ENCODE peak calls at places on chromosome 14, in seven cellular contexts. One of them, this sample, is unnamed.

GRCh38 chr14:96863986-96864330 is 66.8 kb downstream of the VRK1 start:
- DNase-seq in adrenal gland: no peak
- DNase-seq in AG04449: no peak
- DNase-seq in CD4-positive, CD25-positive, alpha-beta regulatory T cell: no peak
- DNase-seq in neural progenitor cell: no peak
- DNase-seq in brain microvascular endothelial cell: no peak
- DNase-seq in tibial artery: no peak
- DNase-seq in this sample: no peak

GRCh38 chr14:49497725-49498348 is 88.3 kb downstream of the RPS29 start:
- DNase-seq in AG04449: peak; percentile 14
- DNase-seq in tibial artery: no peak
- DNase-seq in neural progenitor cell: peak; percentile 81
- DNase-seq in brain microvascular endothelial cell: peak; percentile 65
- DNase-seq in adrenal gland: no peak
- DNase-seq in CD4-positive, CD25-positive, alpha-beta regulatory T cell: no peak
- DNase-seq in this sample: peak; percentile 46

GRCh38 chr14:103733651-103734050 is 18.0 kb downstream of the ZFYVE21 start:
- DNase-seq in CD4-positive, CD25-positive, alpha-beta regulatory T cell: no peak
- DNase-seq in brain microvascular endothelial cell: no peak
- DNase-seq in AG04449: no peak
- DNase-seq in adrenal gland: no peak
- DNase-seq in neural progenitor cell: no peak
- DNase-seq in tibial artery: no peak
- DNase-seq in this sample: no peak

GRCh38 chr14:72651081-72651480 is 242.8 kb downstream of the DPF3 start:
- DNase-seq in tibial artery: no peak
- DNase-seq in brain microvascular endothelial cell: peak; percentile 62
- DNase-seq in adrenal gland: no peak
- DNase-seq in CD4-positive, CD25-positive, alpha-beta regulatory T cell: no peak
- DNase-seq in neural progenitor cell: no peak
- DNase-seq in AG04449: no peak
- DNase-seq in this sample: no peak

GRCh38 chr14:104563191-104563741 is 16.3 kb upstream of the C14orf180 start:
- DNase-seq in CD4-positive, CD25-positive, alpha-beta regulatory T cell: no peak
- DNase-seq in neural progenitor cell: no peak
- DNase-seq in tibial artery: no peak
- DNase-seq in AG04449: no peak
- DNase-seq in brain microvascular endothelial cell: no peak
- DNase-seq in adrenal gland: no peak
- DNase-seq in this sample: no peak

GRCh38 chr14:53060046-53060445 is 93.1 kb downstream of the DDHD1 start:
- DNase-seq in CD4-positive, CD25-positive, alpha-beta regulatory T cell: no peak
- DNase-seq in AG04449: no peak
- DNase-seq in adrenal gland: no peak
- DNase-seq in brain microvascular endothelial cell: no peak
- DNase-seq in tibial artery: no peak
- DNase-seq in neural progenitor cell: no peak
- DNase-seq in this sample: no peak

GRCh38 chr14:35992816-35993511 is 166.8 kb downstream of the BRMS1L start:
- DNase-seq in neural progenitor cell: no peak
- DNase-seq in CD4-positive, CD25-positive, alpha-beta regulatory T cell: no peak
- DNase-seq in adrenal gland: no peak
- DNase-seq in brain microvascular endothelial cell: no peak
- DNase-seq in AG04449: no peak
- DNase-seq in tibial artery: no peak
- DNase-seq in this sample: no peak

GRCh38 chr14:30996892-30997659 is 28.4 kb upstream of the AP4S1 start:
- DNase-seq in adrenal gland: no peak
- DNase-seq in CD4-positive, CD25-positive, alpha-beta regulatory T cell: no peak
- DNase-seq in AG04449: no peak
- DNase-seq in tibial artery: no peak
- DNase-seq in brain microvascular endothelial cell: no peak
- DNase-seq in neural progenitor cell: peak; percentile 42
- DNase-seq in this sample: peak; percentile 28

GRCh38 chr14:51862839-51863235 is 2.4 kb downstream of the GNG2 start:
- DNase-seq in adrenal gland: no peak
- DNase-seq in tibial artery: no peak
- DNase-seq in brain microvascular endothelial cell: no peak
- DNase-seq in AG04449: no peak
- DNase-seq in CD4-positive, CD25-positive, alpha-beta regulatory T cell: no peak
- DNase-seq in neural progenitor cell: no peak
- DNase-seq in this sample: no peak

GRCh38 chr14:104314251-104314941 is 176.0 kb downstream of the KIF26A start:
- DNase-seq in neural progenitor cell: no peak
- DNase-seq in brain microvascular endothelial cell: no peak
- DNase-seq in tibial artery: peak; percentile 44
- DNase-seq in CD4-positive, CD25-positive, alpha-beta regulatory T cell: no peak
- DNase-seq in adrenal gland: peak; percentile 9
- DNase-seq in AG04449: no peak
- DNase-seq in this sample: peak; percentile 35

GRCh38 chr14:51342226-51342625 is 102.2 kb downstream of the TMX1 start:
- DNase-seq in brain microvascular endothelial cell: no peak
- DNase-seq in CD4-positive, CD25-positive, alpha-beta regulatory T cell: no peak
- DNase-seq in AG04449: no peak
- DNase-seq in neural progenitor cell: no peak
- DNase-seq in adrenal gland: no peak
- DNase-seq in tibial artery: no peak
- DNase-seq in this sample: no peak

GRCh38 chr14:98786456-98786855 is 485.5 kb downstream of the BCL11B start:
- DNase-seq in adrenal gland: no peak
- DNase-seq in brain microvascular endothelial cell: no peak
- DNase-seq in tibial artery: no peak
- DNase-seq in CD4-positive, CD25-positive, alpha-beta regulatory T cell: no peak
- DNase-seq in neural progenitor cell: no peak
- DNase-seq in AG04449: no peak
- DNase-seq in this sample: no peak

GRCh38 chr14:84272290-84272721 is 1257.6 kb upstream of the FLRT2 start:
- DNase-seq in adrenal gland: peak; percentile 14
- DNase-seq in brain microvascular endothelial cell: peak; percentile 25
- DNase-seq in CD4-positive, CD25-positive, alpha-beta regulatory T cell: no peak
- DNase-seq in tibial artery: no peak
- DNase-seq in neural progenitor cell: no peak
- DNase-seq in AG04449: no peak
- DNase-seq in this sample: no peak

GRCh38 chr14:37709419-37710195 is 114.2 kb downstream of the TTC6 start:
- DNase-seq in tibial artery: no peak
- DNase-seq in AG04449: no peak
- DNase-seq in CD4-positive, CD25-positive, alpha-beta regulatory T cell: no peak
- DNase-seq in neural progenitor cell: no peak
- DNase-seq in adrenal gland: no peak
- DNase-seq in brain microvascular endothelial cell: peak; percentile 13
- DNase-seq in this sample: no peak

GRCh38 chr14:54848910-54849309 is 53.7 kb downstream of the GCH1 start:
- DNase-seq in CD4-positive, CD25-positive, alpha-beta regulatory T cell: no peak
- DNase-seq in neural progenitor cell: peak; percentile 52
- DNase-seq in brain microvascular endothelial cell: no peak
- DNase-seq in tibial artery: no peak
- DNase-seq in adrenal gland: no peak
- DNase-seq in AG04449: no peak
- DNase-seq in this sample: peak; percentile 19

GRCh38 chr14:80638620-80639215 is 302.8 kb downstream of the CEP128 start:
- DNase-seq in CD4-positive, CD25-positive, alpha-beta regulatory T cell: no peak
- DNase-seq in adrenal gland: no peak
- DNase-seq in AG04449: peak; percentile 68
- DNase-seq in neural progenitor cell: no peak
- DNase-seq in brain microvascular endothelial cell: peak; percentile 71
- DNase-seq in tibial artery: no peak
- DNase-seq in this sample: no peak

GRCh38 chr14:84541008-84541407 is 988.9 kb upstream of the FLRT2 start:
- DNase-seq in CD4-positive, CD25-positive, alpha-beta regulatory T cell: no peak
- DNase-seq in adrenal gland: no peak
- DNase-seq in AG04449: no peak
- DNase-seq in neural progenitor cell: no peak
- DNase-seq in tibial artery: no peak
- DNase-seq in brain microvascular endothelial cell: no peak
- DNase-seq in this sample: no peak

GRCh38 chr14:34680806-34681479 is 33.5 kb downstream of the CFL2 start:
- DNase-seq in neural progenitor cell: no peak
- DNase-seq in AG04449: no peak
- DNase-seq in brain microvascular endothelial cell: no peak
- DNase-seq in CD4-positive, CD25-positive, alpha-beta regulatory T cell: no peak
- DNase-seq in tibial artery: no peak
- DNase-seq in adrenal gland: peak; percentile 37
- DNase-seq in this sample: no peak

GRCh38 chr14:78007160-78007559 is 163.0 kb upstream of the NRXN3 start:
- DNase-seq in adrenal gland: no peak
- DNase-seq in AG04449: no peak
- DNase-seq in neural progenitor cell: no peak
- DNase-seq in tibial artery: no peak
- DNase-seq in CD4-positive, CD25-positive, alpha-beta regulatory T cell: no peak
- DNase-seq in brain microvascular endothelial cell: no peak
- DNase-seq in this sample: no peak

GRCh38 chr14:60738843-60739508 is 4.4 kb downstream of the MNAT1 start:
- DNase-seq in brain microvascular endothelial cell: no peak
- DNase-seq in neural progenitor cell: no peak
- DNase-seq in CD4-positive, CD25-positive, alpha-beta regulatory T cell: no peak
- DNase-seq in AG04449: no peak
- DNase-seq in tibial artery: no peak
- DNase-seq in adrenal gland: peak; percentile 48
- DNase-seq in this sample: no peak

GRCh38 chr14:99348816-99349609 is 77.0 kb upstream of the BCL11B start:
- DNase-seq in AG04449: no peak
- DNase-seq in brain microvascular endothelial cell: no peak
- DNase-seq in adrenal gland: no peak
- DNase-seq in neural progenitor cell: no peak
- DNase-seq in tibial artery: no peak
- DNase-seq in CD4-positive, CD25-positive, alpha-beta regulatory T cell: no peak
- DNase-seq in this sample: peak; percentile 47

GRCh38 chr14:88556581-88556980 is 1.8 kb upstream of the PTPN21 start:
- DNase-seq in brain microvascular endothelial cell: peak; percentile 7
- DNase-seq in AG04449: no peak
- DNase-seq in neural progenitor cell: no peak
- DNase-seq in adrenal gland: no peak
- DNase-seq in CD4-positive, CD25-positive, alpha-beta regulatory T cell: no peak
- DNase-seq in tibial artery: no peak
- DNase-seq in this sample: no peak

GRCh38 chr14:44453433-44454171 is 53.5 kb downstream of the FSCB start:
- DNase-seq in tibial artery: no peak
- DNase-seq in brain microvascular endothelial cell: no peak
- DNase-seq in CD4-positive, CD25-positive, alpha-beta regulatory T cell: no peak
- DNase-seq in AG04449: no peak
- DNase-seq in adrenal gland: no peak
- DNase-seq in neural progenitor cell: no peak
- DNase-seq in this sample: no peak

GRCh38 chr14:54637829-54638446 is 71.0 kb downstream of the SAMD4A start:
- DNase-seq in AG04449: no peak
- DNase-seq in tibial artery: no peak
- DNase-seq in neural progenitor cell: no peak
- DNase-seq in CD4-positive, CD25-positive, alpha-beta regulatory T cell: no peak
- DNase-seq in adrenal gland: no peak
- DNase-seq in brain microvascular endothelial cell: peak; percentile 58
- DNase-seq in this sample: no peak

GRCh38 chr14:105167303-105168092 is 1.1 kb downstream of the JAG2 start:
- DNase-seq in adrenal gland: no peak
- DNase-seq in CD4-positive, CD25-positive, alpha-beta regulatory T cell: no peak
- DNase-seq in AG04449: no peak
- DNase-seq in neural progenitor cell: peak; percentile 66
- DNase-seq in tibial artery: no peak
- DNase-seq in brain microvascular endothelial cell: no peak
- DNase-seq in this sample: peak; percentile 93

GRCh38 chr14:95078841-95079240 is 78.5 kb downstream of the DICER1 start:
- DNase-seq in AG04449: no peak
- DNase-seq in CD4-positive, CD25-positive, alpha-beta regulatory T cell: no peak
- DNase-seq in brain microvascular endothelial cell: no peak
- DNase-seq in adrenal gland: no peak
- DNase-seq in neural progenitor cell: no peak
- DNase-seq in tibial artery: no peak
- DNase-seq in this sample: peak; percentile 70

GRCh38 chr14:51167587-51168219 is 72.3 kb upstream of the TMX1 start:
- DNase-seq in tibial artery: no peak
- DNase-seq in adrenal gland: no peak
- DNase-seq in CD4-positive, CD25-positive, alpha-beta regulatory T cell: no peak
- DNase-seq in brain microvascular endothelial cell: peak; percentile 38
- DNase-seq in neural progenitor cell: no peak
- DNase-seq in AG04449: peak; percentile 1
- DNase-seq in this sample: no peak

GRCh38 chr14:90599748-90600507 is 203.1 kb downstream of the CALM1 start:
- DNase-seq in tibial artery: no peak
- DNase-seq in adrenal gland: no peak
- DNase-seq in AG04449: no peak
- DNase-seq in brain microvascular endothelial cell: no peak
- DNase-seq in neural progenitor cell: no peak
- DNase-seq in CD4-positive, CD25-positive, alpha-beta regulatory T cell: no peak
- DNase-seq in this sample: peak; percentile 60

GRCh38 chr14:24156840-24157239 is 4.2 kb upstream of the IRF9 start:
- DNase-seq in CD4-positive, CD25-positive, alpha-beta regulatory T cell: no peak
- DNase-seq in AG04449: no peak
- DNase-seq in tibial artery: no peak
- DNase-seq in brain microvascular endothelial cell: no peak
- DNase-seq in neural progenitor cell: no peak
- DNase-seq in adrenal gland: no peak
- DNase-seq in this sample: no peak

GRCh38 chr14:69663322-69663686 is 51.9 kb downstream of the SUSD6 start:
- DNase-seq in adrenal gland: no peak
- DNase-seq in CD4-positive, CD25-positive, alpha-beta regulatory T cell: no peak
- DNase-seq in AG04449: no peak
- DNase-seq in neural progenitor cell: no peak
- DNase-seq in brain microvascular endothelial cell: no peak
- DNase-seq in tibial artery: no peak
- DNase-seq in this sample: no peak
- H3K4me3 ChIP-seq in adrenal gland: no peak overlapping the region
- H3K4me3 ChIP-seq in CD4-positive, CD25-positive, alpha-beta regulatory T cell: no peak overlapping the region
- H3K4me3 ChIP-seq in AG04449: no peak overlapping the region
- H3K4me3 ChIP-seq in neural progenitor cell: no peak overlapping the region
- H3K4me3 ChIP-seq in brain microvascular endothelial cell: no peak overlapping the region
- H3K4me3 ChIP-seq in tibial artery: no peak overlapping the region
- H3K4me3 ChIP-seq in this sample: no peak overlapping the region

GRCh38 chr14:32457213-32457920 is 128.3 kb downstream of the AKAP6 start:
- DNase-seq in CD4-positive, CD25-positive, alpha-beta regulatory T cell: no peak
- DNase-seq in neural progenitor cell: no peak
- DNase-seq in adrenal gland: no peak
- DNase-seq in brain microvascular endothelial cell: peak; percentile 87
- DNase-seq in tibial artery: no peak
- DNase-seq in AG04449: peak; percentile 85
- DNase-seq in this sample: no peak
- H3K4me3 ChIP-seq in CD4-positive, CD25-positive, alpha-beta regulatory T cell: no peak overlapping the region
- H3K4me3 ChIP-seq in neural progenitor cell: no peak overlapping the region
- H3K4me3 ChIP-seq in adrenal gland: no peak overlapping the region
- H3K4me3 ChIP-seq in brain microvascular endothelial cell: no peak overlapping the region
- H3K4me3 ChIP-seq in tibial artery: no peak overlapping the region
- H3K4me3 ChIP-seq in AG04449: no peak overlapping the region
- H3K4me3 ChIP-seq in this sample: no peak overlapping the region

GRCh38 chr14:23068792-23069412 is 11.6 kb upstream of the CDH24 start:
- DNase-seq in brain microvascular endothelial cell: peak; percentile 87
- DNase-seq in adrenal gland: peak; percentile 87
- DNase-seq in neural progenitor cell: peak; percentile 93
- DNase-seq in tibial artery: peak; percentile 89
- DNase-seq in CD4-positive, CD25-positive, alpha-beta regulatory T cell: peak; percentile 65
- DNase-seq in AG04449: peak; percentile 61
- DNase-seq in this sample: peak; percentile 93
- H3K4me3 ChIP-seq in brain microvascular endothelial cell: peak overlapping the region; percentile 22
- H3K4me3 ChIP-seq in adrenal gland: no peak overlapping the region
- H3K4me3 ChIP-seq in neural progenitor cell: peak overlapping the region; percentile 92
- H3K4me3 ChIP-seq in tibial artery: no peak overlapping the region
- H3K4me3 ChIP-seq in CD4-positive, CD25-positive, alpha-beta regulatory T cell: no peak overlapping the region
- H3K4me3 ChIP-seq in AG04449: peak overlapping the region; percentile 39
- H3K4me3 ChIP-seq in this sample: no peak overlapping the region

DNA sequence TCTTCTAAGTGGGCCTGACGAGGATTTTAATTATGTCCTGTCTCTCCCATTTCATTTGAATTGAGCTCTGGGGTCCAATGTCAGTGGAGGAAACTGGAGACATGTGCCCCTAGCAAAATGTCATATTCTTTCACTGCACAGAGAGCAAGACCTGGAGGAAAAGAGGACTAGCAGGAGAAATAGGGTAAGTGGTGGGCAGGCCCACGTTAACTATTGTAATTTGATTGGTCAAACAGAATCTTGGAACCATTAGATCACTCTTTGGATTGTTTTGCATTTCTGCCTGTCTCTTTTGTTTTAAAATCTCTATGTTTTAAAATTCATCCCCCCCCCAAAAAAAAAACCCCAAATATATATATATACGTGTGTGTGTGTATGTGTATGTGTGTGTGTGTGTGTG is 113.9 kb upstream of the PELI2 start:
- DNase-seq in AG04449: no peak
- DNase-seq in tibial artery: no peak
- DNase-seq in brain microvascular endothelial cell: no peak
- DNase-seq in CD4-positive, CD25-positive, alpha-beta regulatory T cell: no peak
- DNase-seq in adrenal gland: no peak
- DNase-seq in neural progenitor cell: no peak
- DNase-seq in this sample: no peak
- H3K4me3 ChIP-seq in AG04449: no peak overlapping the region
- H3K4me3 ChIP-seq in tibial artery: peak overlapping the region; percentile 35
- H3K4me3 ChIP-seq in brain microvascular endothelial cell: no peak overlapping the region
- H3K4me3 ChIP-seq in CD4-positive, CD25-positive, alpha-beta regulatory T cell: no peak overlapping the region
- H3K4me3 ChIP-seq in adrenal gland: no peak overlapping the region
- H3K4me3 ChIP-seq in neural progenitor cell: no peak overlapping the region
- H3K4me3 ChIP-seq in this sample: no peak overlapping the region